ENCODE peak calls at places on chromosomes 16 and 17, in seven cellular contexts. M, T, Z, P, G, C and Y are unnamed samples.

GRCh38 chr16:89711601-89712475 is 8.9 kb downstream of the VPS9D1 start:
- DNase-seq in M (no peak), T (no peak), Z (peak; percentile 31), P (peak; percentile 38), G (peak; percentile 90), C (peak; percentile 94), Y (peak; percentile 50)

GRCh38 chr17:4527552-4527951 is 27.6 kb downstream of the MYBBP1A start:
- DNase-seq in M (no peak), T (no peak), Z (no peak), P (no peak), G (no peak), C (no peak), Y (no peak)

GRCh38 chr16:2532494-2533141 is 1.4 kb upstream of the CEMP1 start:
- DNase-seq in M (peak; percentile 89), T (peak; percentile 73), Z (peak; percentile 78), P (peak; percentile 59), G (peak; percentile 94), C (no peak), Y (peak; percentile 92)

GRCh38 chr16:76653390-76654026 is 376.3 kb downstream of the CNTNAP4 start:
- DNase-seq in M (no peak), T (no peak), Z (no peak), P (no peak), G (no peak), C (peak; percentile 32), Y (no peak)

GRCh38 chr17:59149841-59150511 is 5.0 kb downstream of the SKA2 start:
- DNase-seq in M (no peak), T (no peak), Z (no peak), P (no peak), G (no peak), C (no peak), Y (no peak)

GRCh38 chr17:34725740-34726139 is 146.4 kb downstream of the TMEM132E start:
- DNase-seq in M (peak; percentile 5), T (no peak), Z (no peak), P (no peak), G (no peak), C (no peak), Y (no peak)

GRCh38 chr16:54901606-54902005 is 29.1 kb upstream of the IRX5 start:
- DNase-seq in M (no peak), T (no peak), Z (no peak), P (no peak), G (no peak), C (no peak), Y (no peak)

GRCh38 chr17:8556074-8556473 is 74.5 kb downstream of the MYH10 start:
- DNase-seq in M (no peak), T (no peak), Z (no peak), P (no peak), G (no peak), C (no peak), Y (no peak)

GRCh38 chr17:77579717-77580116 is 378.8 kb upstream of the TNRC6C start:
- DNase-seq in M (no peak), T (no peak), Z (no peak), P (no peak), G (no peak), C (no peak), Y (no peak)

GRCh38 chr17:40699359-40699758 is 4.2 kb downstream of the KRT24 start:
- DNase-seq in M (no peak), T (peak; percentile 61), Z (no peak), P (no peak), G (no peak), C (no peak), Y (no peak)

GRCh38 chr17:882827-883585 is 96.6 kb downstream of the NXN start:
- DNase-seq in M (peak; percentile 81), T (peak; percentile 82), Z (peak; percentile 40), P (peak; percentile 83), G (no peak), C (no peak), Y (peak; percentile 94)

GRCh38 chr17:50679008-50679544 is 28.6 kb downstream of the ANKRD40 start:
- DNase-seq in M (no peak), T (no peak), Z (no peak), P (no peak), G (no peak), C (no peak), Y (no peak)

GRCh38 chr17:75295220-75296158 is 6.3 kb upstream of the SLC25A19 start:
- DNase-seq in M (no peak), T (no peak), Z (peak; percentile 38), P (no peak), G (no peak), C (no peak), Y (no peak)

GRCh38 chr17:82272495-82273326 is 789 bp downstream of the CSNK1D start:
- DNase-seq in M (peak; percentile 68), T (peak; percentile 46), Z (peak; percentile 71), P (peak; percentile 68), G (peak; percentile 92), C (peak; percentile 59), Y (peak; percentile 50)

GRCh38 chr17:70138309-70138865 is 30.9 kb upstream of the KCNJ2 start:
- DNase-seq in M (no peak), T (no peak), Z (no peak), P (no peak), G (no peak), C (no peak), Y (no peak)

GRCh38 chr16:7090628-7091115 is 242.0 kb upstream of the RBFOX1 start:
- DNase-seq in M (no peak), T (no peak), Z (no peak), P (no peak), G (no peak), C (no peak), Y (no peak)

GRCh38 chr16:11297492-11298142 is 16.5 kb upstream of the PRM1 start:
- DNase-seq in M (peak; percentile 70), T (peak; percentile 46), Z (peak; percentile 42), P (peak; percentile 78), G (peak; percentile 96), C (no peak), Y (peak; percentile 90)

GRCh38 chr16:10033561-10033960 is 148.7 kb downstream of the GRIN2A start:
- DNase-seq in M (no peak), T (no peak), Z (no peak), P (no peak), G (no peak), C (no peak), Y (no peak)

GRCh38 chr16:70686376-70687171 is 721 bp upstream of the MTSS2 start:
- DNase-seq in M (no peak), T (no peak), Z (no peak), P (no peak), G (no peak), C (no peak), Y (no peak)

GRCh38 chr17:50111687-50112655 is 16.8 kb downstream of the PDK2 start:
- DNase-seq in M (peak; percentile 62), T (no peak), Z (peak; percentile 82), P (peak; percentile 90), G (no peak), C (no peak), Y (peak; percentile 75)

GRCh38 chr16:88983771-88984687 is 7.0 kb upstream of the CBFA2T3 start:
- DNase-seq in M (no peak), T (no peak), Z (no peak), P (no peak), G (peak; percentile 92), C (no peak), Y (no peak)

GRCh38 chr16:86951831-86952598 is 365.2 kb downstream of the C16orf95 start:
- DNase-seq in M (no peak), T (no peak), Z (no peak), P (peak; percentile 80), G (no peak), C (peak; percentile 64), Y (peak; percentile 7)

GRCh38 chr16:8474576-8474975 is 115.7 kb downstream of the TMEM114 start:
- DNase-seq in M (no peak), T (no peak), Z (no peak), P (no peak), G (no peak), C (no peak), Y (peak; percentile 15)

GRCh38 chr16:81723098-81723723 is 55.9 kb upstream of the PLCG2 start:
- DNase-seq in M (no peak), T (no peak), Z (peak; percentile 65), P (no peak), G (peak; percentile 46), C (peak; percentile 89), Y (no peak)

GRCh38 chr17:40724656-40725055 is 21.1 kb upstream of the KRT24 start:
- DNase-seq in M (no peak), T (no peak), Z (no peak), P (no peak), G (no peak), C (no peak), Y (no peak)

GRCh38 chr17:39399792-39400191 is 1.6 kb downstream of the FBXL20 start:
- DNase-seq in M (no peak), T (no peak), Z (no peak), P (no peak), G (no peak), C (no peak), Y (no peak)
- H3K27ac ChIP-seq in M (no peak overlapping the region), T (no peak overlapping the region), Z (no peak overlapping the region), P (no peak overlapping the region), G (no peak overlapping the region), C (no peak overlapping the region), Y (no peak overlapping the region)

DNA sequence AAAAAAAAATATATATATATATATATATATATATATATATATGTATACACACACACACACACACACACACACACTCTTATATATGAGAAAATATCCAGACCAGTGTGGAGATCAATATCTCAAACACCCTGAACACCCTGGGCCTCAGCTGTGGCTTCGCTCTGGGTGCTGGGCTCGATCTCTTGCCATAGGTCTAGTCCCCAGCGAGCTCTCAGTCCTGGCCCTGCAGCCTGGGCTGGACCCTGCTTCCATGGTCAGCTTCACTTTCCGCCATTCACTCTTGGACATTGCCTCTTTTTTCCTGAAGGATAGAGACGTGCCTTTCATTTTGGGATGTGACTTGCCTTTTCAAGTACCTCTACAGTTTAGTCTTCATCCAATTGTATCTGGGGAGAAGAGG is 341.7 kb downstream of the CPPED1 start:
- DNase-seq in M (no peak), T (no peak), Z (no peak), P (no peak), G (no peak), C (no peak), Y (no peak)
- TF ChIP-seq POLR2A in M (no peak), T (no peak), Z (no peak), P (no peak), G (no peak), C (no peak), Y (no peak)

GRCh38 chr16:73199214-73199613 is 151.3 kb upstream of the ZFHX3 start:
- DNase-seq in M (no peak), T (no peak), Z (no peak), P (no peak), G (no peak), C (no peak), Y (no peak)

GRCh38 chr16:73205153-73205549 is 157.2 kb upstream of the ZFHX3 start:
- DNase-seq in M (no peak), T (no peak), Z (no peak), P (no peak), G (no peak), C (no peak), Y (no peak)

GRCh38 chr16:73204359-73205152 is 156.6 kb upstream of the ZFHX3 start:
- DNase-seq in M (peak; percentile 49), T (no peak), Z (no peak), P (no peak), G (no peak), C (no peak), Y (no peak)

GRCh38 chr16:73206306-73206705 is 158.4 kb upstream of the ZFHX3 start:
- DNase-seq in M (no peak), T (no peak), Z (no peak), P (no peak), G (no peak), C (no peak), Y (no peak)

GRCh38 chr16:73202176-73202729 is 154.3 kb upstream of the ZFHX3 start:
- DNase-seq in M (peak; percentile 76), T (peak; percentile 23), Z (no peak), P (peak; percentile 57), G (no peak), C (no peak), Y (peak; percentile 46)
- H3K27ac ChIP-seq in M (no peak overlapping the region), T (no peak overlapping the region), Z (no peak overlapping the region), P (no peak overlapping the region), G (no peak overlapping the region), C (no peak overlapping the region), Y (no peak overlapping the region)

GRCh38 chr16:25257956-25258855 is 561 bp upstream of the ZKSCAN2 start:
- DNase-seq in M (peak; percentile 75), T (peak; percentile 84), Z (peak; percentile 76), P (peak; percentile 83), G (peak; percentile 94), C (peak; percentile 82), Y (peak; percentile 82)
- TF ChIP-seq POLR2A in M (no peak), T (no peak), Z (no peak), P (no peak), G (no peak), C (peak; percentile 63), Y (peak; percentile 18)